ENCODE peak calls at places on chromosomes 2 and 18, in six cellular contexts. H is AG08395, X is GDM1, O is GM20000, J is HEK293T, A is myocyte. S is an unnamed sample.

GRCh38 chr18:25453556-25454269 is 101.7 kb upstream of the ZNF521 start:
- DNase-seq in H (peak), X (no peak), O (no peak), J (no peak), A (peak), S (no peak)

GRCh38 chr2:194104687-194105086 is 1552.3 kb upstream of the SLC39A10 start:
- DNase-seq in H (no peak), X (no peak), O (peak), J (no peak), A (peak), S (peak)

GRCh38 chr2:215622836-215623235 is 187.0 kb upstream of the FN1 start:
- DNase-seq in H (no peak), X (no peak), O (no peak), J (no peak), A (no peak), S (no peak)

GRCh38 chr2:27915874-27916273 is 25.3 kb downstream of the BABAM2 start:
- DNase-seq in H (no peak), X (no peak), O (no peak), J (no peak), A (no peak), S (no peak)

GRCh38 chr18:45793295-45793965 is 32.0 kb upstream of the SIGLEC15 start:
- DNase-seq in H (peak), X (no peak), O (no peak), J (no peak), A (no peak), S (no peak)

GRCh38 chr2:5703166-5703565 is 11.0 kb downstream of the SOX11 start:
- DNase-seq in H (no peak), X (no peak), O (no peak), J (no peak), A (no peak), S (no peak)

GRCh38 chr2:124810132-124810531 is 785.0 kb downstream of the CNTNAP5 start:
- DNase-seq in H (no peak), X (no peak), O (no peak), J (no peak), A (no peak), S (no peak)

GRCh38 chr18:51229328-51229727 is 31.8 kb upstream of the MEX3C start:
- DNase-seq in H (no peak), X (no peak), O (no peak), J (no peak), A (no peak), S (no peak)

GRCh38 chr2:118224144-118224887 is 136.0 kb downstream of the INSIG2 start:
- DNase-seq in H (peak), X (no peak), O (peak), J (no peak), A (no peak), S (peak)

GRCh38 chr2:29878898-29879297 is 42.5 kb downstream of the ALK start:
- DNase-seq in H (peak), X (no peak), O (no peak), J (no peak), A (peak), S (no peak)

GRCh38 chr2:98551316-98551715 is 57.0 kb downstream of the COA5 start:
- DNase-seq in H (no peak), X (no peak), O (no peak), J (no peak), A (no peak), S (no peak)

GRCh38 chr2:189409136-189409535 is 32.1 kb upstream of the WDR75 start:
- DNase-seq in H (no peak), X (no peak), O (no peak), J (no peak), A (no peak), S (no peak)

GRCh38 chr18:31044926-31045325 is 2.4 kb upstream of the DSC3 start:
- DNase-seq in H (no peak), X (no peak), O (no peak), J (no peak), A (no peak), S (no peak)

GRCh38 chr2:8494151-8494550 is 187.7 kb upstream of the ID2 start:
- DNase-seq in H (no peak), X (no peak), O (no peak), J (no peak), A (no peak), S (no peak)

GRCh38 chr2:30385327-30385726 is 61.7 kb upstream of the LCLAT1 start:
- DNase-seq in H (peak), X (no peak), O (no peak), J (peak), A (peak), S (no peak)

GRCh38 chr2:120005834-120006521 is 6.9 kb upstream of the EPB41L5 start:
- DNase-seq in H (no peak), X (no peak), O (peak), J (no peak), A (no peak), S (peak)